ENCODE peak calls at places on chromosomes 7 and 10, in nine cellular contexts. Y, Q, A, R, U, G, H, N and V are unnamed samples.

GRCh38 chr7:30029696-30030095 is 1.5 kb downstream of the PLEKHA8 start:
- DNase-seq in Y (no peak), Q (no peak), A (no peak), R (no peak), U (no peak), G (no peak), H (no peak), N (peak; percentile 31), V (no peak)

GRCh38 chr7:50595538-50596102 is 30.4 kb upstream of the DDC start:
- DNase-seq in Y (peak; percentile 2), Q (no peak), A (no peak), R (no peak), U (no peak), G (no peak), H (no peak), N (no peak), V (no peak)

GRCh38 chr10:29141761-29142160 is 147.1 kb upstream of the LYZL1 start:
- DNase-seq in Y (no peak), Q (no peak), A (no peak), R (no peak), U (no peak), G (no peak), H (no peak), N (no peak), V (no peak)

GRCh38 chr10:14385591-14386201 is 55.0 kb upstream of the FRMD4A start:
- DNase-seq in Y (no peak), Q (no peak), A (no peak), R (no peak), U (no peak), G (no peak), H (no peak), N (no peak), V (no peak)

GRCh38 chr10:7768417-7768816 is 19.4 kb downstream of the KIN start:
- DNase-seq in Y (no peak), Q (no peak), A (no peak), R (no peak), U (no peak), G (no peak), H (no peak), N (no peak), V (no peak)

GRCh38 chr7:118280319-118281012 is 56.0 kb downstream of the ANKRD7 start:
- DNase-seq in Y (no peak), Q (no peak), A (no peak), R (no peak), U (no peak), G (no peak), H (no peak), N (no peak), V (no peak)

GRCh38 chr10:72133517-72133916 is 45.2 kb upstream of the SPOCK2 start:
- DNase-seq in Y (no peak), Q (no peak), A (no peak), R (no peak), U (no peak), G (no peak), H (no peak), N (no peak), V (no peak)

GRCh38 chr10:20265146-20265545 is 448.9 kb downstream of the PLXDC2 start:
- DNase-seq in Y (no peak), Q (no peak), A (no peak), R (no peak), U (no peak), G (no peak), H (no peak), N (no peak), V (no peak)

GRCh38 chr7:122768827-122769226 is 66.1 kb upstream of the RNF148 start:
- DNase-seq in Y (no peak), Q (no peak), A (no peak), R (no peak), U (no peak), G (no peak), H (no peak), N (no peak), V (no peak)

GRCh38 chr10:87092861-87093460 is 1.7 kb downstream of the GLUD1 start:
- DNase-seq in Y (no peak), Q (no peak), A (no peak), R (no peak), U (no peak), G (no peak), H (no peak), N (no peak), V (no peak)

GRCh38 chr7:17706734-17707133 is 233.6 kb downstream of the SNX13 start:
- DNase-seq in Y (peak; percentile 51), Q (no peak), A (no peak), R (no peak), U (peak; percentile 2), G (peak; percentile 64), H (no peak), N (peak; percentile 49), V (no peak)

GRCh38 chr10:69419096-69419760 is 2.5 kb upstream of the TACR2 start:
- DNase-seq in Y (no peak), Q (no peak), A (no peak), R (no peak), U (no peak), G (no peak), H (no peak), N (no peak), V (no peak)

GRCh38 chr10:6018422-6018821 is 41.1 kb upstream of the IL15RA start:
- DNase-seq in Y (no peak), Q (no peak), A (no peak), R (no peak), U (no peak), G (no peak), H (no peak), N (no peak), V (no peak)

GRCh38 chr7:24755541-24756416 is 1.5 kb downstream of the GSDME start:
- DNase-seq in Y (no peak), Q (no peak), A (no peak), R (no peak), U (no peak), G (no peak), H (no peak), N (no peak), V (no peak)

GRCh38 chr7:155887174-155887525 is 74.9 kb upstream of the SHH start:
- DNase-seq in Y (no peak), Q (no peak), A (no peak), R (no peak), U (no peak), G (no peak), H (no peak), N (no peak), V (no peak)

GRCh38 chr7:5248201-5248885 is 34.4 kb upstream of the SLC29A4 start:
- DNase-seq in Y (no peak), Q (no peak), A (no peak), R (peak; percentile 66), U (no peak), G (no peak), H (peak; percentile 84), N (no peak), V (no peak)

GRCh38 chr10:9853405-9854010 is 1164.2 kb upstream of the CELF2 start:
- DNase-seq in Y (no peak), Q (no peak), A (no peak), R (no peak), U (no peak), G (no peak), H (no peak), N (no peak), V (no peak)

GRCh38 chr7:135980665-135981180 is 3.6 kb upstream of the MTPN start:
- DNase-seq in Y (no peak), Q (no peak), A (peak; percentile 44), R (no peak), U (peak; percentile 69), G (peak; percentile 29), H (no peak), N (no peak), V (peak; percentile 64)

GRCh38 chr7:158664406-158664805 is 40.2 kb downstream of the NCAPG2 start:
- DNase-seq in Y (no peak), Q (no peak), A (no peak), R (no peak), U (no peak), G (no peak), H (no peak), N (no peak), V (no peak)

GRCh38 chr10:51422311-51423120 is 276.9 kb downstream of the CSTF2T start:
- DNase-seq in Y (no peak), Q (no peak), A (peak; percentile 47), R (no peak), U (no peak), G (peak; percentile 51), H (no peak), N (peak; percentile 13), V (no peak)

DNA sequence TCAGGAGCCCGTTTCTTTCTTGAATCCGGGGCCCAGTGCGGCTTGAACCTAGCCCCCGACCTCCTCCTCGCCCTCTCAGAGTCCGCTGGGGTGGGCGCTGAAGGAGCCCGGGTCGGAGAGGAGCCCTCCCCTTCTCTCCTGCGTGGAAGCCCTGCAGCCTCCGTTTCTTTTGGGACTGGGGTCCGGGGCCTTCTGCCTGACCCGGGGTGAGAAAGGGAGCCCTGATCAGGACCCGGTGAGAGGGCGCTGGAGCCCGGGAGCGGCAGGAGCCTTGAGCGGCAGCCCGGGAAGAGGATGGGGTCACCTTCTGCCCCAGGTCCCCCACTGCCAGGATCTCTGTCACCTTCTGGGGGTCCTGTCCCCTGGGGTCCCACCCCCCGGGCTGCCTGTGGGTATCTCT is 162.3 kb downstream of the ZNF33B start:
- DNase-seq in Y (no peak), Q (no peak), A (no peak), R (peak; percentile 39), U (no peak), G (no peak), H (no peak), N (no peak), V (no peak)
- H3K9me3 ChIP-seq in Y (peaks cover 17% of the 10 kb centered on the region), Q (no peaks in the 10 kb centered on the region), A (no peaks in the 10 kb centered on the region), R (no peaks in the 10 kb centered on the region), U (no peaks in the 10 kb centered on the region), G (peaks cover 4% of the 10 kb centered on the region), H (no peaks in the 10 kb centered on the region), N (no peaks in the 10 kb centered on the region), V (no peaks in the 10 kb centered on the region)

GRCh38 chr7:55325371-55325792 is 39.8 kb upstream of the LANCL2 start:
- DNase-seq in Y (no peak), Q (no peak), A (no peak), R (no peak), U (no peak), G (peak; percentile 42), H (no peak), N (no peak), V (no peak)
- H3K9me3 ChIP-seq in Y (no peaks in the 10 kb centered on the region), Q (no peaks in the 10 kb centered on the region), A (no peaks in the 10 kb centered on the region), R (no peaks in the 10 kb centered on the region), U (no peaks in the 10 kb centered on the region), G (no peaks in the 10 kb centered on the region), H (no peaks in the 10 kb centered on the region), N (no peaks in the 10 kb centered on the region), V (no peaks in the 10 kb centered on the region)

DNA sequence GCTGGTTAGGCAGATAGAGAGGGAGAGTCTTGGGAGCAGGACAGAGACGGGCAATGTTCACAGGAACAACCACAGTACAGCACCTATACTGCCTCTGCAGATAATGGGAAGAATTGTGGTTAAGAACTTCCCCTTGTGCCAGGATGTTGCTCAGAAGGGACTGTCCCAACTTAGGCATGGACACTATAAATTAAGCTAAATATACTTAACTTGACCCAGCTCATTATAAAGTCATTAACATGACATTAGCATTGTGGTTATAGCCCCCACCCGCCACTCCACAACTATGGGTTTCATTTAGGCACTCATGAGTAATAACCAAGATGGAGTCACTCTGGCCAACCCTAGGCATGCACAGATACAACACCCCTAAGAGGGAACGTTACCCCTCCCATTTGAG is 310.9 kb upstream of the NRG3 start:
- DNase-seq in Y (no peak), Q (no peak), A (no peak), R (no peak), U (no peak), G (no peak), H (no peak), N (no peak), V (no peak)
- H3K9me3 ChIP-seq in Y (no peaks in the 10 kb centered on the region), Q (no peaks in the 10 kb centered on the region), A (no peaks in the 10 kb centered on the region), R (no peaks in the 10 kb centered on the region), U (no peaks in the 10 kb centered on the region), G (no peaks in the 10 kb centered on the region), H (no peaks in the 10 kb centered on the region), N (no peaks in the 10 kb centered on the region), V (no peaks in the 10 kb centered on the region)

GRCh38 chr10:32174349-32174893 is 118.2 kb upstream of the KIF5B start:
- DNase-seq in Y (no peak), Q (no peak), A (no peak), R (no peak), U (no peak), G (no peak), H (no peak), N (no peak), V (no peak)
- H3K9me3 ChIP-seq in Y (no peaks in the 10 kb centered on the region), Q (no peaks in the 10 kb centered on the region), A (no peaks in the 10 kb centered on the region), R (no peaks in the 10 kb centered on the region), U (no peaks in the 10 kb centered on the region), G (no peaks in the 10 kb centered on the region), H (no peaks in the 10 kb centered on the region), N (peaks cover 6% of the 10 kb centered on the region), V (no peaks in the 10 kb centered on the region)